ENCODE peak calls at places on chromosomes 7 and 10, in five cellular contexts. One of them, this sample, is unnamed.

GRCh38 chr7:116906391-116906790 is 44.0 kb downstream of the CAPZA2 start:
- DNase-seq in GM12891: no peak
- DNase-seq in SK-N-SH: no peak
- DNase-seq in H1: no peak
- DNase-seq in HepG2: no peak
- DNase-seq in this sample: no peak

GRCh38 chr7:33807779-33808482 is 97.4 kb upstream of the BMPER start:
- DNase-seq in GM12891: peak
- DNase-seq in SK-N-SH: peak
- DNase-seq in H1: peak
- DNase-seq in HepG2: peak
- DNase-seq in this sample: no peak

GRCh38 chr10:94567714-94568520 is 22.3 kb downstream of the HELLS start:
- DNase-seq in GM12891: no peak
- DNase-seq in SK-N-SH: no peak
- DNase-seq in H1: no peak
- DNase-seq in HepG2: no peak
- DNase-seq in this sample: no peak

GRCh38 chr7:22251906-22252495 is 105.0 kb downstream of the RAPGEF5 start:
- DNase-seq in GM12891: no peak
- DNase-seq in SK-N-SH: no peak
- DNase-seq in H1: no peak
- DNase-seq in HepG2: no peak
- DNase-seq in this sample: no peak

GRCh38 chr7:29277436-29278215 is 83.1 kb downstream of the CHN2 start:
- DNase-seq in GM12891: no peak
- DNase-seq in SK-N-SH: no peak
- DNase-seq in H1: peak
- DNase-seq in HepG2: peak
- DNase-seq in this sample: no peak

GRCh38 chr10:68795886-68796532 is 31.3 kb upstream of the STOX1 start:
- DNase-seq in GM12891: no peak
- DNase-seq in SK-N-SH: no peak
- DNase-seq in H1: no peak
- DNase-seq in HepG2: no peak
- DNase-seq in this sample: no peak

GRCh38 chr7:151660141-151660540 is 140.4 kb upstream of the RHEB start:
- DNase-seq in GM12891: no peak
- DNase-seq in SK-N-SH: no peak
- DNase-seq in H1: no peak
- DNase-seq in HepG2: no peak
- DNase-seq in this sample: no peak

GRCh38 chr7:100446040-100446439 is 9.7 kb upstream of the PPP1R35 start:
- DNase-seq in GM12891: no peak
- DNase-seq in SK-N-SH: no peak
- DNase-seq in H1: no peak
- DNase-seq in HepG2: no peak
- DNase-seq in this sample: no peak

GRCh38 chr10:93189959-93190358 is 116.3 kb downstream of the CYP26A1 start:
- DNase-seq in GM12891: no peak
- DNase-seq in SK-N-SH: no peak
- DNase-seq in H1: no peak
- DNase-seq in HepG2: no peak
- DNase-seq in this sample: no peak

GRCh38 chr10:69577268-69578232 is 4.3 kb upstream of the NEUROG3 start:
- DNase-seq in GM12891: no peak
- DNase-seq in SK-N-SH: peak
- DNase-seq in H1: peak
- DNase-seq in HepG2: no peak
- DNase-seq in this sample: no peak

GRCh38 chr7:87483131-87483530 is 7.7 kb upstream of the ABCB4 start:
- DNase-seq in GM12891: no peak
- DNase-seq in SK-N-SH: no peak
- DNase-seq in H1: no peak
- DNase-seq in HepG2: no peak
- DNase-seq in this sample: no peak

GRCh38 chr10:89185658-89186057 is 21.5 kb downstream of the CH25H start:
- DNase-seq in GM12891: no peak
- DNase-seq in SK-N-SH: no peak
- DNase-seq in H1: no peak
- DNase-seq in HepG2: no peak
- DNase-seq in this sample: no peak

GRCh38 chr10:91034042-91034441 is 113.2 kb upstream of the ANKRD1 start:
- DNase-seq in GM12891: no peak
- DNase-seq in SK-N-SH: peak
- DNase-seq in H1: no peak
- DNase-seq in HepG2: no peak
- DNase-seq in this sample: no peak

GRCh38 chr7:126657599-126658358 is 595.0 kb downstream of the GRM8 start:
- DNase-seq in GM12891: no peak
- DNase-seq in SK-N-SH: no peak
- DNase-seq in H1: no peak
- DNase-seq in HepG2: peak
- DNase-seq in this sample: no peak

DNA sequence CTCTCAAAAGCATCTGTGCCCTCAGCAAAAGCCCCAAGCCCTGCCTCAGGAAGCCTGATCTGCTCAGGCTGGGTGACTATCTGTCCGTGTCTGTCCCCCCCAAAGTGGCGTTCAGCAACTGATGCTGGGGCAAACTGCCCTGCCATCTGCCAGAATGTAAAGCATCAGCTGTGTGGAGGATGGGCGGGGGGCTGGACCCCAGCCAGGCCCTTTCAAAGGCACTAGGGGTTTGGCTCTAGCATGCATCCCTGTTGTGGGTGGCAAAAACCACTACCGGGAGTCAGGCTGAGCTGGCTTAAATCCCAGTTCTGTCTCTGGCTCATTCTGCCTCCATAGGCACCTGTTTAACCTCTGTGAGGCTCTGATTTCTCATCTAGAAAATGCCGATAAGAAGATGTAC is 35.5 kb downstream of the GPRIN2 start:
- DNase-seq in GM12891: no peak
- DNase-seq in SK-N-SH: peak
- DNase-seq in H1: peak
- DNase-seq in HepG2: no peak
- DNase-seq in this sample: no peak
- TF ChIP-seq TAF1 in GM12891: no peak
- TF ChIP-seq TAF1 in SK-N-SH: no peak
- TF ChIP-seq TAF1 in H1: no peak
- TF ChIP-seq TAF1 in HepG2: no peak
- TF ChIP-seq TAF1 in this sample: no peak

GRCh38 chr7:95263803-95264202 is 60.5 kb downstream of the PON1 start:
- DNase-seq in GM12891: no peak
- DNase-seq in SK-N-SH: no peak
- DNase-seq in H1: no peak
- DNase-seq in HepG2: no peak
- DNase-seq in this sample: no peak
- TF ChIP-seq POLR2AphosphoS5 in GM12891: no peak
- TF ChIP-seq POLR2AphosphoS5 in SK-N-SH: no peak
- TF ChIP-seq POLR2AphosphoS5 in H1: no peak
- TF ChIP-seq POLR2AphosphoS5 in HepG2: no peak
- TF ChIP-seq POLR2AphosphoS5 in this sample: no peak

GRCh38 chr10:63169624-63170023 is 36.5 kb downstream of the NRBF2 start:
- DNase-seq in GM12891: no peak
- DNase-seq in SK-N-SH: no peak
- DNase-seq in H1: no peak
- DNase-seq in HepG2: no peak
- DNase-seq in this sample: no peak
- TF ChIP-seq TAF1 in GM12891: no peak
- TF ChIP-seq TAF1 in SK-N-SH: no peak
- TF ChIP-seq TAF1 in H1: no peak
- TF ChIP-seq TAF1 in HepG2: no peak
- TF ChIP-seq TAF1 in this sample: no peak

GRCh38 chr10:102917962-102918816 is at the start of gene CNNM2:
- DNase-seq in GM12891: peak
- DNase-seq in SK-N-SH: peak
- DNase-seq in H1: peak
- DNase-seq in HepG2: peak
- DNase-seq in this sample: peak
- TF ChIP-seq POLR2AphosphoS5 in GM12891: no peak
- TF ChIP-seq POLR2AphosphoS5 in SK-N-SH: no peak
- TF ChIP-seq POLR2AphosphoS5 in H1: no peak
- TF ChIP-seq POLR2AphosphoS5 in HepG2: peak
- TF ChIP-seq POLR2AphosphoS5 in this sample: peak

GRCh38 chr10:24215193-24215592 is 6.3 kb downstream of the KIAA1217 start:
- DNase-seq in GM12891: no peak
- DNase-seq in SK-N-SH: no peak
- DNase-seq in H1: no peak
- DNase-seq in HepG2: no peak
- DNase-seq in this sample: no peak
- TF ChIP-seq TAF1 in GM12891: no peak
- TF ChIP-seq TAF1 in SK-N-SH: no peak
- TF ChIP-seq TAF1 in H1: no peak
- TF ChIP-seq TAF1 in HepG2: no peak
- TF ChIP-seq TAF1 in this sample: no peak

GRCh38 chr7:38169862-38170261 is 8.2 kb upstream of the STARD3NL start:
- DNase-seq in GM12891: no peak
- DNase-seq in SK-N-SH: no peak
- DNase-seq in H1: no peak
- DNase-seq in HepG2: no peak
- DNase-seq in this sample: no peak
- TF ChIP-seq POLR2AphosphoS5 in GM12891: no peak
- TF ChIP-seq POLR2AphosphoS5 in SK-N-SH: no peak
- TF ChIP-seq POLR2AphosphoS5 in H1: no peak
- TF ChIP-seq POLR2AphosphoS5 in HepG2: no peak
- TF ChIP-seq POLR2AphosphoS5 in this sample: no peak

GRCh38 chr10:59303018-59303417 is 59.3 kb downstream of the FAM13C start:
- DNase-seq in GM12891: no peak
- DNase-seq in SK-N-SH: no peak
- DNase-seq in H1: no peak
- DNase-seq in HepG2: no peak
- DNase-seq in this sample: no peak
- TF ChIP-seq TAF1 in GM12891: no peak
- TF ChIP-seq TAF1 in SK-N-SH: no peak
- TF ChIP-seq TAF1 in H1: no peak
- TF ChIP-seq TAF1 in HepG2: no peak
- TF ChIP-seq TAF1 in this sample: no peak